ENCODE peak calls at places on chromosomes 5 and 9, in seven cellular contexts. J, P, V, G, T, R and O are unnamed samples.

GRCh38 chr9:6467006-6467625 is 54.1 kb downstream of the UHRF2 start:
- DNase-seq in R (no peak), P (no peak), J (no peak), G (no peak), V (no peak), T (no peak), O (no peak)

GRCh38 chr9:89425024-89425805 is 72.7 kb downstream of the SEMA4D start:
- DNase-seq in T (no peak), G (no peak), V (no peak), P (peak; percentile 61), J (no peak), R (no peak), O (no peak)

GRCh38 chr5:54491326-54491725 is 26.2 kb upstream of the SNX18 start:
- DNase-seq in J (no peak), V (no peak), T (no peak), P (peak; percentile 72), R (no peak), G (no peak), O (no peak)

GRCh38 chr5:87308024-87308423 is 40.3 kb downstream of the RASA1 start:
- DNase-seq in J (no peak), T (no peak), R (no peak), P (no peak), V (no peak), G (no peak), O (no peak)

GRCh38 chr9:135582541-135582940 is 21.0 kb downstream of the PAEP start:
- DNase-seq in V (no peak), R (no peak), G (no peak), P (no peak), T (no peak), J (no peak), O (no peak)

GRCh38 chr5:149283611-149284480 is 12.2 kb downstream of the AFAP1L1 start:
- DNase-seq in T (no peak), P (no peak), R (peak; percentile 62), V (no peak), G (no peak), J (no peak), O (no peak)

GRCh38 chr5:138138949-138139775 is at the start of gene NME5:
- DNase-seq in P (peak; percentile 83), V (peak; percentile 75), J (peak; percentile 67), G (no peak), R (no peak), T (no peak), O (no peak)

GRCh38 chr9:16266648-16267276 is 603.7 kb downstream of the BNC2 start:
- DNase-seq in P (no peak), R (no peak), T (no peak), G (no peak), V (no peak), J (no peak), O (no peak)

GRCh38 chr9:15136646-15137045 is 170.4 kb downstream of the TTC39B start:
- DNase-seq in J (no peak), T (no peak), R (no peak), V (no peak), P (peak; percentile 9), G (no peak), O (no peak)

GRCh38 chr5:14268236-14268701 is 125.1 kb downstream of the TRIO start:
- DNase-seq in V (no peak), R (peak; percentile 71), P (peak; percentile 96), T (no peak), G (no peak), J (no peak), O (no peak)

GRCh38 chr9:34452568-34452967 is 5.8 kb downstream of the FAM219A start:
- DNase-seq in P (no peak), J (no peak), R (no peak), T (no peak), V (no peak), G (no peak), O (no peak)

GRCh38 chr5:16542275-16542674 is 74.5 kb downstream of the RETREG1 start:
- DNase-seq in J (no peak), V (no peak), T (no peak), P (no peak), G (no peak), R (no peak), O (no peak)

GRCh38 chr5:142438573-142438972 is 113.8 kb upstream of the SPRY4 start:
- DNase-seq in J (no peak), T (no peak), P (no peak), V (no peak), G (no peak), R (no peak), O (no peak)

GRCh38 chr9:71647094-71647591 is 121.2 kb downstream of the CEMIP2 start:
- DNase-seq in T (no peak), G (no peak), P (peak; percentile 69), R (no peak), J (peak; percentile 81), V (peak; percentile 86), O (peak; percentile 74)

GRCh38 chr5:73799401-73799972 is 173.5 kb downstream of the ARHGEF28 start:
- DNase-seq in P (no peak), T (no peak), J (no peak), G (no peak), V (no peak), R (no peak), O (no peak)

GRCh38 chr9:95981741-95982390 is 106.4 kb downstream of the ERCC6L2 start:
- DNase-seq in T (no peak), G (no peak), P (no peak), V (no peak), R (peak; percentile 74), J (no peak), O (peak; percentile 33)

GRCh38 chr5:135442387-135443256 is 4.5 kb downstream of the DCANP1 start:
- DNase-seq in R (no peak), P (no peak), J (no peak), G (no peak), T (no peak), V (no peak), O (no peak)

GRCh38 chr5:891837-892389 is 688 bp downstream of the BRD9 start:
- DNase-seq in R (no peak), P (peak; percentile 27), J (no peak), G (no peak), V (no peak), T (no peak), O (no peak)

GRCh38 chr9:121055642-121056143 is 5.6 kb upstream of the C5 start:
- DNase-seq in J (no peak), R (no peak), P (peak; percentile 7), G (no peak), T (no peak), V (no peak), O (no peak)

GRCh38 chr5:105413406-105413990 is 1850.9 kb upstream of the NUDT12 start:
- DNase-seq in T (no peak), G (no peak), V (no peak), J (no peak), P (no peak), R (no peak), O (no peak)

GRCh38 chr9:130143974-130144373 is 28.2 kb upstream of the NCS1 start:
- DNase-seq in T (no peak), J (peak; percentile 43), R (no peak), G (no peak), P (peak; percentile 66), V (peak; percentile 53), O (no peak)

GRCh38 chr5:142474426-142474825 is 149.6 kb upstream of the SPRY4 start:
- DNase-seq in J (no peak), P (peak; percentile 44), G (no peak), V (no peak), T (no peak), R (no peak), O (no peak)